ENCODE peak calls at places on chromosomes 12 and 14, in four cellular contexts. N, A, E and G are unnamed samples. For H3K36me3, the result is how much of the 10 kb centered on the place peaks cover.

GRCh38 chr14:72907327-72907826 is 13.5 kb upstream of the DPF3 start:
- DNase-seq in N (no peak), A (no peak), E (no peak), G (no peak)

GRCh38 chr12:69157023-69157655 is 82.2 kb upstream of the CPSF6 start:
- DNase-seq in N (peak), A (peak), E (peak), G (peak)

GRCh38 chr12:25716842-25717241 is 163.8 kb upstream of the LMNTD1 start:
- DNase-seq in N (peak), A (no peak), E (no peak), G (no peak)

GRCh38 chr12:52582971-52583456 is 9.4 kb upstream of the KRT74 start:
- DNase-seq in N (peak), A (peak), E (peak), G (peak)

GRCh38 chr14:105149146-105149781 is 19.3 kb downstream of the JAG2 start:
- DNase-seq in N (no peak), A (no peak), E (no peak), G (no peak)

GRCh38 chr12:69243099-69244084 is 4.0 kb downstream of the CPSF6 start:
- DNase-seq in N (no peak), A (no peak), E (no peak), G (no peak)

GRCh38 chr12:100651694-100652093 is 78.2 kb downstream of the GAS2L3 start:
- DNase-seq in N (no peak), A (no peak), E (no peak), G (no peak)

GRCh38 chr14:37124617-37125016 is 47.8 kb downstream of the SLC25A21 start:
- DNase-seq in N (peak), A (no peak), E (no peak), G (peak)

GRCh38 chr12:15590180-15590826 is 198.9 kb downstream of the EPS8 start:
- DNase-seq in N (peak), A (no peak), E (peak), G (peak)

GRCh38 chr12:41250748-41251147 is 62.6 kb downstream of the PDZRN4 start:
- DNase-seq in N (no peak), A (no peak), E (no peak), G (peak)

GRCh38 chr14:98945611-98946570 is 326.1 kb downstream of the BCL11B start:
- DNase-seq in N (no peak), A (no peak), E (no peak), G (no peak)

GRCh38 chr12:49331360-49332222 is 5.4 kb downstream of the C1QL4 start:
- DNase-seq in N (peak), A (peak), E (peak), G (peak)

GRCh38 chr14:103223818-103224352 is 100.6 kb downstream of the TNFAIP2 start:
- DNase-seq in N (no peak), A (no peak), E (no peak), G (no peak)

GRCh38 chr12:7079826-7080125 is 12.5 kb downstream of the C1R start:
- DNase-seq in N (peak), A (no peak), E (no peak), G (peak)

GRCh38 chr12:123269395-123269892 is 2.2 kb downstream of the CDK2AP1 start:
- DNase-seq in N (no peak), A (peak), E (peak), G (no peak)

GRCh38 chr14:104677506-104678332 is 11.7 kb upstream of the INF2 start:
- DNase-seq in N (peak), A (peak), E (no peak), G (peak)

GRCh38 chr14:67077914-67078313 is 111.3 kb upstream of the GARIN2 start:
- DNase-seq in N (no peak), A (no peak), E (no peak), G (no peak)

GRCh38 chr12:108831309-108831991 is 25.9 kb downstream of the SSH1 start:
- DNase-seq in N (no peak), A (no peak), E (no peak), G (no peak)

GRCh38 chr12:24937553-24938244 is 11.2 kb downstream of the BCAT1 start:
- DNase-seq in N (no peak), A (no peak), E (no peak), G (no peak)

GRCh38 chr12:78641837-78642423 is 222.6 kb upstream of the SYT1 start:
- DNase-seq in N (peak), A (no peak), E (no peak), G (peak)

GRCh38 chr12:96196781-96197180 is 2.6 kb downstream of the ELK3 start:
- DNase-seq in N (peak), A (no peak), E (no peak), G (peak)

GRCh38 chr12:75781532-75782046 is 250.0 kb downstream of the PHLDA1 start:
- DNase-seq in N (peak), A (no peak), E (no peak), G (peak)

GRCh38 chr12:122467983-122468382 is 32.7 kb downstream of the ZCCHC8 start:
- DNase-seq in N (no peak), A (no peak), E (no peak), G (peak)

GRCh38 chr14:61334197-61334701 is 12.9 kb downstream of the PRKCH start:
- DNase-seq in N (no peak), A (no peak), E (no peak), G (no peak)

GRCh38 chr12:10170199-10170598 is 1.7 kb downstream of the OLR1 start:
- DNase-seq in N (peak), A (no peak), E (no peak), G (peak)

GRCh38 chr12:79223761-79224160 is 359.2 kb downstream of the SYT1 start:
- DNase-seq in N (no peak), A (no peak), E (no peak), G (no peak)

GRCh38 chr12:31485570-31485969 is 105.4 kb downstream of the DENND5B start:
- DNase-seq in N (no peak), A (no peak), E (no peak), G (no peak)

GRCh38 chr12:33455096-33455495 is 15.5 kb upstream of the SYT10 start:
- DNase-seq in N (no peak), A (no peak), E (no peak), G (no peak)

GRCh38 chr14:42057176-42057575 is 450.5 kb downstream of the LRFN5 start:
- DNase-seq in N (no peak), A (no peak), E (no peak), G (no peak)

GRCh38 chr14:61462566-61463195 is 141.3 kb downstream of the PRKCH start:
- DNase-seq in N (peak), A (no peak), E (peak), G (peak)

GRCh38 chr12:62523619-62524018 is 57.0 kb downstream of the MON2 start:
- DNase-seq in N (no peak), A (no peak), E (no peak), G (no peak)

GRCh38 chr14:39381366-39381765 is 50.9 kb downstream of the FBXO33 start:
- DNase-seq in N (no peak), A (no peak), E (no peak), G (no peak)

GRCh38 chr12:94147991-94148840 is at the start of gene PLXNC1:
- DNase-seq in N (no peak), A (peak), E (peak), G (no peak)

GRCh38 chr12:94143444-94143843 is 4.9 kb upstream of the PLXNC1 start:
- DNase-seq in N (no peak), A (no peak), E (no peak), G (no peak)

GRCh38 chr12:94147377-94147990 is 893 bp upstream of the PLXNC1 start:
- DNase-seq in N (no peak), A (no peak), E (no peak), G (no peak)

GRCh38 chr12:94146166-94146565 is 2.2 kb upstream of the PLXNC1 start:
- DNase-seq in N (no peak), A (no peak), E (no peak), G (no peak)

DNA sequence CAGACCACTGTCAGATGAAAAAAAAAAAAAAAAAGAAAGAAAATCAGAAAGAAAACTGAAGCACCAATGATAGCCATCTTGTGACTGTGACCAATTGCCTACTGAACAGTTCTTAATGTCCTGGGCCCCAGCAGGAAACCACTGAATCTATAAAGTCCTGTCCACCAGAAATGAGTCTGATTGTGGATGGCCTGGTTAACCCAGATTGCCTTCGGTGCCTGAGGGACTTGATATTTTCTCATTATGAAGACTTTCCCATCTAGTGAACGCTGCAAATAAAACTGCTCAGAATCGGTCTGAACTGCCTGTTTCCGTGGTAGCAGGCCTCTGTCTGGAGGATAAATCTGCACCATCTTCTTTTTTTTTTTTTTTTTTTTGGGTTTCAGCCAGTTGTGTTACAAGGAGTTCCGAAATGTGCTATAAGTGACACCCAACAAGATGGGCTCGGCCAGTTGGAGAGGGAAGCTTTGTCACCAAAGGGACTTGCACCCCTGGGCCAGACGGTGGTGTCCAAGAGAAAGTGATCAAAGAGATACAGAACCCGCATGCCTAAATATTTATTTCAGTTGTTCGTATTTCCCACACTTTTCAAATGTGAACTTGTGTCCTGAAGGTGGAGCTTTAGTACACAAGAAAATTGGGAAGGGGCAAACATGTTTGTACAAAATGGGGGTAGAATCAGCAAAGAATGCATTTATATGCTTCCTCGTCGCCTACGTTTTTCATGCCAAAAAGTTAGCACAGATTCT is 3.0 kb upstream of the PLXNC1 start:
- DNase-seq in N (peak), A (no peak), E (peak), G (peak)
- TF ChIP-seq CTCF in N (peak), A (peak), E (peak), G (peak)

DNA sequence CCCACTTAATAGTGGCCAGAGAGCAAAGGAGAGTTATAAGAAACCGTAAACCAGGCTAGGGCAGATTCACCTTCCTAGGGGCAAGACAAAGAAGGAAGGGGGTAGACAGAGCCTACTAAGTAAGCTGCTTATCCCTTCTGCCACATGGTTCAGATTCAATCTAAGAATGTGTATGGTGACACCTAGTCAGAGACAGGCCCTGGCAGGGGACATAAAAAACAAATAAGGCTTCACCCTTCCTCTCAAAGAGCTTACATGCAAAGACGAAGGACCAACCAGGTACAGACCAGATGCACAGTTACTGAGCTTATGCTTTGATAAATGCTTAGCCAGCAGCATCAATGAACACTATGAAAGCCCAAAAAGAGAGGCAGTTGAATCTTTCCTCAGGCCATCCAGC is 4.4 kb downstream of the CYP27B1 start:
- DNase-seq in N (no peak), A (no peak), E (no peak), G (no peak)
- H3K4me3 ChIP-seq in N (no peak), A (no peak), E (no peak), G (no peak)

GRCh38 chr12:132053338-132054330 is 90.5 kb downstream of the DDX51 start:
- DNase-seq in N (no peak), A (peak), E (no peak), G (no peak)
- H3K36me3 ChIP-seq in N (half or more), A (half or more), E (half or more), G (under half)

GRCh38 chr14:80358112-80358511 is 146.8 kb upstream of the DIO2 start:
- DNase-seq in N (no peak), A (no peak), E (no peak), G (no peak)

GRCh38 chr14:80350707-80351106 is 139.4 kb upstream of the DIO2 start:
- DNase-seq in N (peak), A (no peak), E (no peak), G (peak)

DNA sequence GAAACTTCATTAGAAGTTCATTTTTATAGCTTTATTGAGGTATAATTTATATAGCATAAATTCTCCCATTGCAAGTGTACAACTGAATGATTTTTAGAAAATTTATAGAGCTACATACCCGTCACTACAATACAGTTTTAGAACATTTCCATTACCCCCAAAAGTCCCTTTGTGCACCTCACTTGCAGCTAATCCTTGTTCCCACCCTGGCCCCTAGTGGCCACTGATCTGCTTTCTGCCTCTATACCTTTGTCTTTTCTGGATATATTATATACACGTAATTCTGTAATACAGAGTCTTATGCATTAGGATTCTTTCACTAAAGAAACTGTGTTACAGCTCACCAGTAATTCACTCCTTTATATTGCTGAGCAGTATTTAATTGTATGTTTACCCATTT is 145.1 kb upstream of the DIO2 start:
- DNase-seq in N (peak), A (no peak), E (peak), G (no peak)
- TF ChIP-seq CTCF in N (peak), A (no peak), E (peak), G (peak)